ENCODE peak calls at places on chromosome 16, in ten cellular contexts. N is endothelial cell of umbilical vein, Z is nephron progenitor cell, J is Peyer's patch, G is heart right ventricle, B is neural progenitor cell, O is lower leg skin, M is endodermal cell, D is MCF 10A, X is mammary epithelial cell. A is an unnamed sample.

GRCh38 chr16:4570086-4570485 is 13.9 kb downstream of the C16orf96 start:
- DNase-seq in N (no peak), Z (no peak), J (no peak), G (no peak), B (no peak), O (no peak), M (no peak), D (no peak), X (no peak), A (no peak)

GRCh38 chr16:81618661-81619060 is 160.4 kb upstream of the PLCG2 start:
- DNase-seq in N (no peak), Z (no peak), J (no peak), G (no peak), B (peak), O (no peak), M (no peak), D (no peak), X (no peak), A (no peak)

GRCh38 chr16:55480228-55480655 is 1.2 kb downstream of the MMP2 start:
- DNase-seq in N (peak), Z (peak), J (peak), G (peak), B (peak), O (peak), M (peak), D (peak), X (peak), A (no peak)

GRCh38 chr16:80806957-80807356 is 2.6 kb upstream of the CDYL2 start:
- DNase-seq in N (peak), Z (no peak), J (no peak), G (no peak), B (no peak), O (no peak), M (no peak), D (peak), X (peak), A (no peak)

GRCh38 chr16:17365211-17365541 is 105.6 kb downstream of the XYLT1 start:
- DNase-seq in N (no peak), Z (no peak), J (no peak), G (no peak), B (no peak), O (no peak), M (no peak), D (no peak), X (no peak), A (no peak)

GRCh38 chr16:85168732-85169256 is 56.5 kb upstream of the CIBAR2 start:
- DNase-seq in N (no peak), Z (peak), J (no peak), G (peak), B (peak), O (no peak), M (peak), D (peak), X (no peak), A (peak)

GRCh38 chr16:89909777-89910716 is 8.6 kb upstream of the MC1R start:
- DNase-seq in N (peak), Z (peak), J (peak), G (peak), B (peak), O (peak), M (peak), D (peak), X (peak), A (peak)

GRCh38 chr16:88649195-88649923 is 1.5 kb downstream of the CYBA start:
- DNase-seq in N (no peak), Z (no peak), J (no peak), G (no peak), B (no peak), O (no peak), M (no peak), D (no peak), X (no peak), A (no peak)

GRCh38 chr16:383326-384020 is 1.7 kb upstream of the PGAP6 start:
- DNase-seq in N (peak), Z (no peak), J (peak), G (no peak), B (peak), O (no peak), M (peak), D (peak), X (peak), A (no peak)

GRCh38 chr16:82329504-82330192 is 159.6 kb upstream of the MPHOSPH6 start:
- DNase-seq in N (no peak), Z (peak), J (no peak), G (no peak), B (peak), O (no peak), M (peak), D (no peak), X (no peak), A (no peak)

GRCh38 chr16:4003576-4003975 is 112.7 kb downstream of the ADCY9 start:
- DNase-seq in N (no peak), Z (no peak), J (no peak), G (no peak), B (no peak), O (no peak), M (no peak), D (no peak), X (no peak), A (no peak)

GRCh38 chr16:88131256-88131655 is 180.0 kb downstream of the BANP start:
- DNase-seq in N (no peak), Z (no peak), J (no peak), G (no peak), B (no peak), O (no peak), M (no peak), D (no peak), X (no peak), A (no peak)

GRCh38 chr16:70341600-70341999 is 5.1 kb upstream of the DDX19A start:
- DNase-seq in N (no peak), Z (no peak), J (no peak), G (no peak), B (no peak), O (no peak), M (peak), D (no peak), X (no peak), A (no peak)

GRCh38 chr16:32116080-32116479 is 137.0 kb upstream of the TP53TG3D start:
- DNase-seq in N (no peak), Z (no peak), J (no peak), G (no peak), B (no peak), O (no peak), M (no peak), D (no peak), X (no peak), A (no peak)

GRCh38 chr16:50765866-50766265 is 24.0 kb downstream of the CYLD start:
- DNase-seq in N (no peak), Z (no peak), J (no peak), G (no peak), B (no peak), O (no peak), M (no peak), D (no peak), X (no peak), A (no peak)

GRCh38 chr16:1525871-1526607 is 7.4 kb upstream of the TMEM204 start:
- DNase-seq in N (no peak), Z (no peak), J (no peak), G (no peak), B (no peak), O (no peak), M (no peak), D (no peak), X (no peak), A (no peak)

GRCh38 chr16:28592511-28592910 is 4.3 kb downstream of the SULT1A2 start:
- DNase-seq in N (no peak), Z (no peak), J (no peak), G (no peak), B (no peak), O (no peak), M (no peak), D (no peak), X (no peak), A (no peak)

GRCh38 chr16:1871974-1872635 is at the start of gene MEIOB:
- DNase-seq in N (peak), Z (peak), J (no peak), G (no peak), B (peak), O (no peak), M (peak), D (no peak), X (no peak), A (no peak)

GRCh38 chr16:11964761-11965539 is at the start of gene TNFRSF17:
- DNase-seq in N (no peak), Z (no peak), J (no peak), G (no peak), B (no peak), O (no peak), M (no peak), D (no peak), X (no peak), A (no peak)

GRCh38 chr16:53666816-53667415 is 36.7 kb downstream of the RPGRIP1L start:
- DNase-seq in N (no peak), Z (no peak), J (no peak), G (no peak), B (no peak), O (no peak), M (no peak), D (no peak), X (no peak), A (no peak)

GRCh38 chr16:49282690-49283375 is 1.2 kb upstream of the CBLN1 start:
- DNase-seq in N (no peak), Z (peak), J (no peak), G (peak), B (peak), O (no peak), M (peak), D (no peak), X (no peak), A (no peak)

GRCh38 chr16:29784157-29784556 is 6.1 kb downstream of the ZG16 start:
- DNase-seq in N (no peak), Z (no peak), J (no peak), G (no peak), B (no peak), O (no peak), M (no peak), D (no peak), X (peak), A (no peak)

GRCh38 chr16:14458576-14458975 is 171.5 kb downstream of the PARN start:
- DNase-seq in N (no peak), Z (no peak), J (no peak), G (no peak), B (peak), O (no peak), M (peak), D (no peak), X (no peak), A (no peak)

DNA sequence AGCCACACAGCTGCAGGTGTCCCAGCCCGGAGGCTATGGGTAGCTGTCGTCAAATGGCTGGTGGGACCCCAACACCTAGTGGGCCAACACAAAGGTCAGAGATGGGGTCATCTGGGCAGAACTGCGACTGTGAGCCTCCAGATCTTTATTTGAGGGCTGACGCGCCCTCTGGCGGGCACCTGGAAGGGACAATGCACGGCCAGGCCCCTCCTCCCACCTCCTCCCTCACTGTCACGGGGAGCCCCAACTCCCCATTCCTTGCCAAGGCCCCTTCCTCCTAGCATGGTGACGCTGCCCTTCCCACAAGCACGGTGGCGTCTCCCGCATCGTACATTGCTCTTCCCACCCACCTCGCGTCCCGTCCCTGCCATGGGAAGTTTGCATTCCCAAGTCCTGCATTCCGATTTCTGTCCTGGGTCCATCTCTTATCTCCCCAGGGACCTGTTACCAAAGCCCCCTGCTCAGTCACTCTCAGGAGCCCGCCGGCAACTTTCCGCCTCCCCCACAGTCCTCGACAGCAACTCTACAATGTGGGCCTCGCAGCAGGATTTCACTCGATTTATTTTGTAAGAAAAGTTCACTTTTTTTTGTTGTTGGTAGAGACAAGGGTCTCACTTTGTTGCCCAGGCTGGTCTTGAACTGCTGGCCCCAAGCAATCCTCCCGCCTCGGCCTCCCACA is 1.0 kb downstream of the TLE7 start:
- DNase-seq in N (no peak), Z (no peak), J (no peak), G (no peak), B (peak), O (no peak), M (peak), D (no peak), X (no peak), A (no peak)
- TF ChIP-seq CTCF in N (peak), Z (peak), J (no peak), G (no peak), B (peak), O (no peak), M (peak), D (no peak), X (peak), A (peak)

GRCh38 chr16:77784441-77785356 is 3.7 kb upstream of the VAT1L start:
- DNase-seq in N (no peak), Z (no peak), J (no peak), G (no peak), B (no peak), O (no peak), M (no peak), D (peak), X (no peak), A (no peak)
- TF ChIP-seq CTCF in N (no peak), Z (peak), J (no peak), G (peak), B (peak), O (no peak), M (peak), D (peak), X (peak), A (peak)

GRCh38 chr16:86354641-86355040 is 155.7 kb upstream of the FOXF1 start:
- DNase-seq in N (no peak), Z (no peak), J (no peak), G (no peak), B (no peak), O (no peak), M (no peak), D (peak), X (no peak), A (no peak)

GRCh38 chr16:86355114-86355513 is 155.2 kb upstream of the FOXF1 start:
- DNase-seq in N (no peak), Z (no peak), J (no peak), G (no peak), B (no peak), O (no peak), M (no peak), D (peak), X (no peak), A (no peak)

GRCh38 chr16:86355951-86356350 is 154.4 kb upstream of the FOXF1 start:
- DNase-seq in N (no peak), Z (no peak), J (no peak), G (no peak), B (no peak), O (no peak), M (no peak), D (peak), X (peak), A (no peak)

GRCh38 chr16:86356804-86357203 is 153.5 kb upstream of the FOXF1 start:
- DNase-seq in N (no peak), Z (no peak), J (no peak), G (no peak), B (no peak), O (no peak), M (no peak), D (no peak), X (no peak), A (no peak)

GRCh38 chr16:86355538-86355937 is 154.8 kb upstream of the FOXF1 start:
- DNase-seq in N (no peak), Z (no peak), J (no peak), G (no peak), B (no peak), O (no peak), M (no peak), D (peak), X (peak), A (no peak)
- TF ChIP-seq CTCF in N (no peak), Z (no peak), J (no peak), G (no peak), B (no peak), O (no peak), M (no peak), D (no peak), X (no peak), A (no peak)

DNA sequence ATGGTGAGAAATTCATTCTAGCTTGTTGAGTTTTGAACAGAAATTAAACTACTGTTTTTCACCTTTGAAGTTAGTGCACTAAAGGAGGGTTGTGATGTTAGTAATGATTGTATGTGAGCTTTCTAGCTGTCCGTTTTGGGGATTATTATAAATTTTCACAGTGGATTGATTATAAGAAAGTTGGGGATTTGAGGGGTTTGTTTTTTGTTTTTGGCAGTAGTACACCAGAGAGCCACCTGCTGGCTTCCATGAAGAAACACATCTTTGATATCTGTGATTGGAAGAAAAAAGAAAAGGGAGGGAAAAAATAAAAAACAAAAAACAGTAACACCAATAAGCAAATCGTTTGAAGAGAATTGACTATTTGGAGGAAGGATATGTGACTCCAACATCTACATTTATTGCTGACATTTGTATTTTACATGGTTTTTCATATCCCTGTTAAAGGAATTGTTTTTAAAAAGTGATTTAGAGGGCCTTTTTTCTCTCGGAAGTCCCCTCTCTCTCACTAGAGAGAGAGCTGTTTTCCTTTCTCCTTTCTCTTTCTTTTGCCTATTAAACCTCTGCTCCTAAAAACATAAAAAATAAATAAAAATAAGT is 1469.5 kb upstream of the GOT2 start:
- DNase-seq in N (peak), Z (no peak), J (no peak), G (no peak), B (peak), O (no peak), M (no peak), D (peak), X (peak), A (no peak)
- TF ChIP-seq CTCF in N (peak), Z (peak), J (no peak), G (peak), B (peak), O (no peak), M (peak), D (peak), X (peak), A (peak)

GRCh38 chr16:8900343-8900742 is 18.2 kb downstream of the LITAFD start:
- DNase-seq in N (no peak), Z (no peak), J (no peak), G (no peak), B (no peak), O (no peak), M (no peak), D (no peak), X (no peak), A (no peak)

GRCh38 chr16:8898660-8899318 is 16.6 kb downstream of the LITAFD start:
- DNase-seq in N (no peak), Z (no peak), J (no peak), G (no peak), B (no peak), O (no peak), M (no peak), D (no peak), X (no peak), A (no peak)

GRCh38 chr16:8901318-8901861 is 19.2 kb downstream of the LITAFD start:
- DNase-seq in N (no peak), Z (no peak), J (no peak), G (no peak), B (no peak), O (no peak), M (no peak), D (no peak), X (no peak), A (no peak)

GRCh38 chr16:8903004-8903403 is 20.9 kb downstream of the LITAFD start:
- DNase-seq in N (no peak), Z (no peak), J (no peak), G (no peak), B (no peak), O (no peak), M (no peak), D (no peak), X (no peak), A (no peak)

DNA sequence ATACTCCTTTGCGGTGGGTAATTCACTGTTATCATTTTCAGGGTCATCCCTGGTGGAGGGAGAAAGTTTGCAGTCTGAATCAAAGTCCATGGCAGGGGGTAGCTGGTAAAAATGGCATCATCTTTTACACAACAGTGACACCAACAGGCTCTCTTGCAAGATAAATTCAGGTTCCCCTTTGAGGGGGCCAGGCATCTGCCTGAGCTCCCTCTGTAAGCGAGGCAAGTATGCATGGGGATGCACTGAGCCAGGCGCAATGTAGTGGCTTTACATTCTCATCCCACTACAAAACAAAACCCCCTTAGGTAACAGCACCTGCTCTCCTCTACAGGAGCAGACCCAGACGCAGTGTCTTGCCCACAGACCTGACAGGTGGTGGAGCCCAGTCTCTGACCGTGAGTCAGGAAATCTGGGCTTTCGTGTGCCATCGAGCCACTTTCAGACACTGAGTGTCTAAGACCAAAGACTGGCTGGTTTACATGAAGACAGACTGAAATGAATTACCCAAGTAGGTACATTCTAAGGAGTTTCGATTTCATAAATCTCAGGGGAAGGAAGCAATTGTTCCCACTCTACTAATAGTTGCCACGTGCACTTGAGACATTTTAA is 17.7 kb downstream of the LITAFD start:
- DNase-seq in N (no peak), Z (no peak), J (no peak), G (no peak), B (no peak), O (no peak), M (no peak), D (no peak), X (no peak), A (no peak)
- TF ChIP-seq CTCF in N (no peak), Z (no peak), J (no peak), G (no peak), B (peak), O (no peak), M (peak), D (no peak), X (no peak), A (no peak)